ENCODE peak calls at places on chromosome 20, in eight cellular contexts. X is NAMALWA; U is anterior cingulate cortex; Z is right atrium auricular region; N is NCI-H2081; L is stimulated activated CD4-positive, alpha-beta T cell treated with anti-CD3 and anti-CD28 coated beads, Interleukin-2, amount 100 ng/mL, for 24 hours; Y is activated CD8-positive, alpha-beta memory T cell treated with anti-CD3 and anti-CD28 coated beads, Interleukin-2, amount 10 ng/mL, durations not matched to agents 7 days and 5 days; E is iPS DF 6.9. B is an unnamed sample.

GRCh38 chr20:23286346-23286745 is 64.2 kb upstream of the NXT1 start:
- DNase-seq in X (no peak), U (no peak), Z (no peak), N (no peak), L (no peak), Y (no peak), E (no peak), B (no peak)

GRCh38 chr20:35443003-35443402 is 5.0 kb upstream of the GDF5 start:
- DNase-seq in X (no peak), U (no peak), Z (no peak), N (no peak), L (no peak), Y (no peak), E (no peak), B (no peak)

GRCh38 chr20:58559368-58559729 is 44.1 kb upstream of the APCDD1L start:
- DNase-seq in X (no peak), U (no peak), Z (no peak), N (no peak), L (no peak), Y (no peak), E (no peak), B (no peak)

GRCh38 chr20:47773381-47773786 is 11.9 kb downstream of the SULF2 start:
- DNase-seq in X (no peak), U (no peak), Z (no peak), N (no peak), L (no peak), Y (no peak), E (no peak), B (no peak)

GRCh38 chr20:45972500-45973183 is 639 bp upstream of the ZNF335 start:
- DNase-seq in X (no peak), U (no peak), Z (no peak), N (no peak), L (no peak), Y (no peak), E (no peak), B (no peak)

GRCh38 chr20:25076731-25077609 is 5.0 kb downstream of the VSX1 start:
- DNase-seq in X (peak), U (no peak), Z (peak), N (peak), L (no peak), Y (no peak), E (no peak), B (peak)

GRCh38 chr20:45911486-45912343 is at the start of gene PLTP:
- DNase-seq in X (peak), U (peak), Z (peak), N (no peak), L (peak), Y (peak), E (no peak), B (no peak)

GRCh38 chr20:38126146-38126912 is 38.7 kb downstream of the TGM2 start:
- DNase-seq in X (no peak), U (no peak), Z (peak), N (no peak), L (no peak), Y (no peak), E (no peak), B (no peak)

GRCh38 chr20:31394900-31395299 is 4.5 kb upstream of the DEFB119 start:
- DNase-seq in X (no peak), U (no peak), Z (no peak), N (no peak), L (no peak), Y (no peak), E (no peak), B (no peak)

GRCh38 chr20:1083431-1084080 is 34.8 kb upstream of the PSMF1 start:
- DNase-seq in X (peak), U (no peak), Z (no peak), N (no peak), L (no peak), Y (no peak), E (no peak), B (peak)

GRCh38 chr20:6298049-6298448 is 175.2 kb upstream of the FERMT1 start:
- DNase-seq in X (no peak), U (no peak), Z (no peak), N (no peak), L (no peak), Y (no peak), E (no peak), B (no peak)

GRCh38 chr20:25014816-25015215 is 22.3 kb upstream of the APMAP start:
- DNase-seq in X (no peak), U (no peak), Z (no peak), N (no peak), L (no peak), Y (peak), E (no peak), B (no peak)

GRCh38 chr20:57484772-57485171 is 40.2 kb downstream of the CTCFL start:
- DNase-seq in X (no peak), U (no peak), Z (no peak), N (no peak), L (no peak), Y (no peak), E (no peak), B (no peak)

GRCh38 chr20:5719861-5720401 is 30.3 kb upstream of the SHLD1 start:
- DNase-seq in X (no peak), U (no peak), Z (no peak), N (no peak), L (no peak), Y (peak), E (no peak), B (no peak)

GRCh38 chr20:37976862-37977261 is 56.4 kb downstream of the TTI1 start:
- DNase-seq in X (no peak), U (no peak), Z (no peak), N (no peak), L (no peak), Y (no peak), E (no peak), B (peak)

GRCh38 chr20:44979090-44979621 is 12.8 kb downstream of the STK4 start:
- DNase-seq in X (peak), U (no peak), Z (no peak), N (no peak), L (peak), Y (peak), E (no peak), B (no peak)

GRCh38 chr20:43665466-43666176 is 1.3 kb upstream of the MYBL2 start:
- DNase-seq in X (peak), U (no peak), Z (no peak), N (no peak), L (no peak), Y (no peak), E (no peak), B (no peak)

GRCh38 chr20:60053813-60054190 is 95.6 kb downstream of the CDH26 start:
- DNase-seq in X (no peak), U (no peak), Z (peak), N (no peak), L (no peak), Y (no peak), E (no peak), B (no peak)